ENCODE peak calls at places on chromosomes 2 and 18, in four cellular contexts. B is mesenchymal stem cell, C is psoas muscle, V is kidney epithelial cell. X is an unnamed sample. For H3K36me3, the result is how much of the 10 kb centered on the place peaks cover.

GRCh38 chr2:195613922-195614321 is 43.1 kb upstream of the SLC39A10 start:
- DNase-seq in B (peak), C (no peak), V (peak), X (no peak)

GRCh38 chr2:112683550-112684414 is 37.0 kb upstream of the NT5DC4 start:
- DNase-seq in B (no peak), C (no peak), V (no peak), X (no peak)

GRCh38 chr2:210440206-210440605 is 36.4 kb downstream of the LANCL1 start:
- DNase-seq in B (no peak), C (no peak), V (no peak), X (no peak)

GRCh38 chr2:109318949-109319342 is 189.9 kb downstream of the SH3RF3 start:
- DNase-seq in B (no peak), C (no peak), V (no peak), X (no peak)

GRCh38 chr2:241217320-241218031 is 29.0 kb downstream of the ANO7 start:
- DNase-seq in B (peak), C (peak), V (peak), X (peak)

GRCh38 chr18:9321017-9321452 is 13.5 kb upstream of the TWSG1 start:
- DNase-seq in B (peak), C (no peak), V (no peak), X (no peak)

GRCh38 chr2:139394801-139395200 is 614.6 kb upstream of the NXPH2 start:
- DNase-seq in B (no peak), C (no peak), V (no peak), X (no peak)

GRCh38 chr2:38352336-38352735 is 24.7 kb downstream of the ATL2 start:
- DNase-seq in B (no peak), C (no peak), V (no peak), X (no peak)

GRCh38 chr2:65361623-65362022 is 70.8 kb downstream of the SPRED2 start:
- DNase-seq in B (peak), C (no peak), V (no peak), X (no peak)

GRCh38 chr2:41580806-41581205 is 467.0 kb upstream of the PKDCC start:
- DNase-seq in B (no peak), C (no peak), V (no peak), X (no peak)

GRCh38 chr2:164213916-164214315 is 407.4 kb downstream of the GRB14 start:
- DNase-seq in B (no peak), C (no peak), V (no peak), X (no peak)

GRCh38 chr2:157761520-157761919 is 114.6 kb downstream of the ACVR1 start:
- DNase-seq in B (peak), C (no peak), V (no peak), X (no peak)

DNA sequence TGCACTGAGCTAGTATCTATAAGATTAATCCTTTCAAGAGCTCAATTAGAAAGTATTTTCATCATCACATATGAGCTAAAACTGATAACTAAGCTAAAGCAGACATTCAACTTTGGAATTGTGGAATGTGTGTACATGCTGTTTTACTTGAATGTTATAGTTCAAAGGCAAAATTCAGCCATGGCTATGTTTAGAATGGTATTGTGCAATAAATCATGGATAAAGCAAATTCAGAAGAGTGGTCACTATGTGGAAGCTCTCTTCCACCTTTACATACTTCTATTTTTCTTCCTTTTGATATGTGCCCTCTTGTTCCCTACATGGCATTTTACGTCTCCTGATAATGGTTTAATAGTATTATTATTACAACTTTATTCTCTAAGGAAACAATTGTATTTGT is 1366.3 kb upstream of the LRRTM1 start:
- DNase-seq in B (no peak), C (no peak), V (no peak), X (no peak)
- H3K36me3 ChIP-seq in B (under half), C (under half), V (under half), X (under half)

GRCh38 chr2:215401896-215402379 is 33.9 kb downstream of the FN1 start:
- DNase-seq in B (peak), C (no peak), V (peak), X (no peak)
- H3K36me3 ChIP-seq in B (under half), C (under half), V (under half), X (under half)

GRCh38 chr18:54294274-54294673 is 25.0 kb downstream of the POLI start:
- DNase-seq in B (no peak), C (no peak), V (no peak), X (no peak)

DNA sequence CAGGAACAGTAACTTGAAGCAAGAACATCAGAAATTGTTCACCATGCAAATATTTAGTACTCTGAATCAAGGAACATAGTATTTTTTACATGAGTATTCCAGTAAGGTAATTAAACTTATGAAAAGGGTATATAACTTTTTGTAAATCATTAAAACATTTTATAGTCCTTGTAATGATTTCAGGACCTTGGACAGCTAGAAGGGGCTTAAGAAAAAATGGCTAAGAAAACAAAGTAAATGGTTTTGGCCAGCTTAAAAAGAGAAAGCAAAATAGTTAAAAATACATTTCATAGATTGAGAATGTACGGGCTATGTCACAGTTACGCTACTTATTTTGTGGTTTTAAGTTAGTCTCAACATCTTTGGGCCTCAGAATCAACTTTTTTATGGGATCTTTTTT is 26.7 kb downstream of the POLI start:
- DNase-seq in B (peak), C (no peak), V (peak), X (no peak)
- H3K36me3 ChIP-seq in B (under half), C (under half), V (under half), X (under half)

GRCh38 chr2:70062270-70062669 is 25.0 kb upstream of the PCBP1 start:
- DNase-seq in B (no peak), C (no peak), V (no peak), X (peak)
- H3K36me3 ChIP-seq in B (under half), C (under half), V (under half), X (under half)

DNA sequence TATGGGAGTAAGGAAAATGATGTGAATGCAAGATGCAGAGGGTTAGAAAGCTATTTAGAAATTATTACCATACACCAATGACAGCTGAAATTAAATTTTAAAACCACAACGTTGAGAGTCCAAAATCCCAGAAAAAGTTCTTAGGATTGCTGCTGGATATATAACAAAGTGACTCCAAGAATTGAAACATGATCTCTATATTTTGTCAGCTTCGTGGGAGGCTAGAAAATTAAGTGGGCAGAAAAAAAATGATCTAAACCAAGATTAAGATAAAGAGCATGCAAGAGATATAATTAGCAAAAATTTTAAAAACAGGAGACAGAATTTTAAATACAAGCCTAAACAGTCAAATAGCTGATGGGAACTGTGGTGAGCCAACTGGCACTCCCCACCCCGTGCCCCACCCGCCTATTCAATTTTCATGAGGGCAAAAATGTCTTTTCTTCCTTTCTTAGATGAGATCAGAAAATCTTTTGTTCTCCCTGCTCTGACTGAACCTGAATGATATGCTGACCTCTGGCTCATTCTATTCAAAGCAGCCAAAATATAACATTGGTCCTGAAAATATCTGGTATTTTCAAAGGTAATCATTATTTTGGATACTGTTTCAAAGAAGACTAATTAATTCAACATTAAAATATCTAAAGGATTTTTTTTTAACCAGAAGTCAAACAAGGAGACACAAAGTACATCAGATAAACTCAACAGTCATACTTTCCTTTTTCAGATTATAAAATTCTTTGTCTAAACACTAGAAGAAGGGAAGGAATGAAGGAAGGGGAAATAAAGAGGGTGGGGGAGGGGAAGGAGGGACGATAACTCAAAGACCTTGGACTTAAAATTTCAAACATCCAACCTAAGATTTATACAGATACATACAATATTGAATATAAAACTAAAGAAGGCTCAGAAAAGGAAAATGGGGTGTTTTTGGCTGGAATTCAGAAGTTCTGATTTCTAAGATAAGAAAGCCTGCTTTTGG is 12.2 kb downstream of the KANSL3 start:
- DNase-seq in B (no peak), C (no peak), V (no peak), X (no peak)
- H3K36me3 ChIP-seq in B (under half), C (under half), V (under half), X (half or more)

DNA sequence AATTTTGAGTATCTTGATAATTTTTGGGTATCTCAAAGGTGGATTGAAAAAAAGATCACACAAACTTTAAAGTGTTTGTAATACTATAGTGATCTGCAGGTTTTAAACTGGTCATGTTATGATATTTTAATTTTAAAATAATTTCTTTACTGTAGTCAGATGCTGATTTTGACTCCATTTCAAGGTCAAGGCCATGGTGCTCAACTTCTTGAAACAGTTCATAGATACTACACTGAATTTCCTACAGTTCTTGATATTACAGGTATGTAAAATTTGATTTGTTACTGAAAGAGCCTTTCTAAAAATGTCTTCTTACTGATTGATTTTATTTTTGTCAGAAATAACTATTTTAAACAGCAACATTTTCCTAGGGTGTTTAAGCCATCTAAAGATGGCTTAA is 33.1 kb upstream of the METAP1D start:
- DNase-seq in B (no peak), C (no peak), V (no peak), X (no peak)
- H3K36me3 ChIP-seq in B (under half), C (under half), V (under half), X (under half)

GRCh38 chr18:55513199-55513598 is 74.8 kb downstream of the TCF4 start:
- DNase-seq in B (peak), C (no peak), V (no peak), X (no peak)

GRCh38 chr18:55511277-55511676 is 76.7 kb downstream of the TCF4 start:
- DNase-seq in B (no peak), C (no peak), V (no peak), X (no peak)

GRCh38 chr18:55510809-55511208 is 77.2 kb downstream of the TCF4 start:
- DNase-seq in B (peak), C (no peak), V (no peak), X (no peak)

GRCh38 chr18:55508637-55509036 is 79.4 kb downstream of the TCF4 start:
- DNase-seq in B (no peak), C (no peak), V (no peak), X (no peak)

GRCh38 chr18:55509631-55510372 is 78.2 kb downstream of the TCF4 start:
- DNase-seq in B (peak), C (no peak), V (peak), X (no peak)
- H3K36me3 ChIP-seq in B (under half), C (under half), V (under half), X (under half)

GRCh38 chr2:61045999-61046398 is 19.7 kb upstream of the SANBR start:
- DNase-seq in B (peak), C (no peak), V (no peak), X (no peak)
- H3K36me3 ChIP-seq in B (under half), C (under half), V (under half), X (under half)